ENCODE peak calls at places on chromosomes 12 and 14, in nine cellular contexts. Y is NCI-H1092 treated with DMSO at 0.1 percent for 48 hours, M is NCI-H1436, J is colonic mucosa, T is activated T-helper 1 cell treated with Interleukin-2 at 50 U/mL for 16 hours, P is endothelial cell, E is left ventricle myocardium superior, Z is AG04449, L is psoas muscle. B is an unnamed sample.

GRCh38 chr14:104395276-104395675 is 184.3 kb upstream of the C14orf180 start:
- DNase-seq in M (no peak), Y (no peak), E (no peak), L (no peak), P (no peak), J (peak), T (no peak), Z (no peak), B (no peak)

GRCh38 chr12:117885211-117885610 is 83.6 kb downstream of the KSR2 start:
- DNase-seq in J (no peak), P (no peak), L (no peak), Y (no peak), E (no peak), M (no peak), Z (no peak), T (no peak), B (no peak)

GRCh38 chr12:115710104-115710564 is 567.4 kb downstream of the MED13L start:
- DNase-seq in L (no peak), Z (no peak), E (peak), P (no peak), M (no peak), Y (peak), J (peak), T (no peak), B (peak)

GRCh38 chr12:117058442-117059072 is 40.7 kb downstream of the TESC start:
- DNase-seq in J (no peak), E (no peak), Y (no peak), P (no peak), M (no peak), L (no peak), Z (no peak), T (no peak), B (no peak)

GRCh38 chr14:103748539-103748867 is 32.9 kb downstream of the ZFYVE21 start:
- DNase-seq in L (no peak), Y (no peak), P (no peak), E (no peak), M (no peak), Z (no peak), J (no peak), T (peak), B (no peak)

GRCh38 chr12:70033310-70033709 is 208.3 kb downstream of the MYRFL start:
- DNase-seq in Z (no peak), P (no peak), E (no peak), M (no peak), L (no peak), J (no peak), T (no peak), Y (no peak), B (no peak)

GRCh38 chr14:61197416-61197815 is 83.7 kb downstream of the TMEM30B start:
- DNase-seq in T (no peak), P (no peak), L (no peak), Z (no peak), J (no peak), M (no peak), E (no peak), Y (no peak), B (no peak)

GRCh38 chr14:93114713-93115068 is 1.0 kb downstream of the ITPK1 start:
- DNase-seq in T (no peak), M (no peak), Z (no peak), J (peak), L (peak), Y (no peak), P (peak), E (peak), B (no peak)

GRCh38 chr12:123119808-123120207 is 31.1 kb downstream of the PITPNM2 start:
- DNase-seq in P (no peak), Z (no peak), E (no peak), L (no peak), T (no peak), Y (no peak), M (no peak), J (no peak), B (no peak)

GRCh38 chr12:1797011-1797901 is 23.1 kb upstream of the LRTM2 start:
- DNase-seq in Z (no peak), J (peak), L (peak), T (peak), E (peak), Y (no peak), P (no peak), M (no peak), B (no peak)

GRCh38 chr14:100106260-100106659 is 41.0 kb downstream of the EVL start:
- DNase-seq in P (no peak), Z (no peak), E (no peak), M (no peak), Y (no peak), L (no peak), T (peak), J (no peak), B (no peak)

GRCh38 chr12:104953323-104953722 is 4.8 kb downstream of the SLC41A2 start:
- DNase-seq in Y (no peak), P (no peak), M (no peak), J (peak), T (no peak), L (no peak), E (no peak), Z (no peak), B (no peak)

GRCh38 chr14:20610002-20610765 is 19.0 kb upstream of the RNASE12 start:
- DNase-seq in Z (no peak), T (peak), J (peak), P (peak), Y (peak), L (peak), M (peak), E (peak), B (peak)

GRCh38 chr14:56754966-56755365 is 55.3 kb downstream of the OTX2 start:
- DNase-seq in M (no peak), Y (peak), T (no peak), P (no peak), L (no peak), E (no peak), J (no peak), Z (no peak), B (no peak)

GRCh38 chr12:28709996-28710685 is 438.9 kb upstream of the FAR2 start:
- DNase-seq in Z (no peak), T (no peak), J (no peak), L (no peak), E (no peak), P (no peak), M (no peak), Y (no peak), B (no peak)

GRCh38 chr12:7498832-7499231 is 4.7 kb downstream of the CD163 start:
- DNase-seq in Y (no peak), L (no peak), Z (peak), E (no peak), P (no peak), T (no peak), M (no peak), J (no peak), B (peak)

GRCh38 chr12:24072302-24072701 is 122.8 kb upstream of the SOX5 start:
- DNase-seq in M (no peak), J (no peak), L (no peak), Y (no peak), E (no peak), T (no peak), P (no peak), Z (no peak), B (peak)

GRCh38 chr14:94171208-94171607 is 2.9 kb upstream of the PPP4R4 start:
- DNase-seq in M (no peak), E (no peak), Y (no peak), J (no peak), L (peak), Z (peak), T (no peak), P (no peak), B (no peak)

GRCh38 chr14:91293281-91293680 is 48.8 kb upstream of the GPR68 start:
- DNase-seq in E (no peak), J (no peak), T (no peak), Z (no peak), Y (no peak), P (no peak), L (no peak), M (no peak), B (no peak)

GRCh38 chr12:76242813-76243540 is 105.2 kb downstream of the BBS10 start:
- DNase-seq in Z (no peak), P (no peak), M (no peak), Y (no peak), E (no peak), T (no peak), L (no peak), J (no peak), B (no peak)